ENCODE peak calls at places on chromosome 19, in eight cellular contexts. S, Y, E, T, A, D, Z and I are unnamed samples.

GRCh38 chr19:20247016-20247683 is 80.1 kb downstream of the ZNF486 start:
- DNase-seq in S (peak; percentile 53), Y (peak; percentile 17), E (no peak), T (peak; percentile 79), A (peak; percentile 82), D (peak; percentile 38), Z (no peak), I (peak; percentile 27)

GRCh38 chr19:40663712-40664692 is 26.4 kb downstream of the NUMBL start:
- DNase-seq in S (no peak), Y (no peak), E (no peak), T (no peak), A (peak; percentile 45), D (no peak), Z (no peak), I (peak; percentile 41)

GRCh38 chr19:28424662-28425430 is 788.1 kb downstream of the UQCRFS1 start:
- DNase-seq in S (no peak), Y (no peak), E (no peak), T (no peak), A (peak; percentile 59), D (peak; percentile 10), Z (no peak), I (no peak)

GRCh38 chr19:49272204-49272603 is 52.8 kb downstream of the SLC6A16 start:
- DNase-seq in S (no peak), Y (peak; percentile 22), E (no peak), T (no peak), A (no peak), D (peak; percentile 31), Z (no peak), I (no peak)

GRCh38 chr19:48656840-48657474 is 11.0 kb upstream of the CA11 start:
- DNase-seq in S (no peak), Y (peak; percentile 93), E (no peak), T (no peak), A (peak; percentile 87), D (peak; percentile 76), Z (no peak), I (no peak)

GRCh38 chr19:40744554-40745401 is 5.5 kb downstream of the ACTMAP start:
- DNase-seq in S (peak; percentile 77), Y (no peak), E (no peak), T (no peak), A (peak; percentile 80), D (no peak), Z (no peak), I (no peak)

GRCh38 chr19:42563352-42564210 is 31.1 kb downstream of the CEACAM8 start:
- DNase-seq in S (no peak), Y (peak; percentile 36), E (no peak), T (no peak), A (peak; percentile 76), D (peak; percentile 60), Z (no peak), I (peak; percentile 34)

GRCh38 chr19:41997121-41997850 is 3.3 kb upstream of the ATP1A3 start:
- DNase-seq in S (no peak), Y (peak; percentile 27), E (no peak), T (peak; percentile 51), A (peak; percentile 76), D (peak; percentile 47), Z (no peak), I (peak; percentile 70)

GRCh38 chr19:50359432-50359818 is 6.0 kb downstream of the NAPSA start:
- DNase-seq in S (no peak), Y (no peak), E (no peak), T (no peak), A (no peak), D (no peak), Z (no peak), I (no peak)

GRCh38 chr19:50352242-50352641 is 13.2 kb downstream of the NAPSA start:
- DNase-seq in S (no peak), Y (no peak), E (no peak), T (no peak), A (no peak), D (no peak), Z (no peak), I (no peak)

GRCh38 chr19:50357178-50358100 is 8.0 kb downstream of the NAPSA start:
- DNase-seq in S (peak; percentile 82), Y (peak; percentile 46), E (peak; percentile 86), T (peak; percentile 87), A (peak; percentile 58), D (peak; percentile 69), Z (peak; percentile 87), I (peak; percentile 91)

GRCh38 chr19:50358483-50359431 is 6.7 kb downstream of the NAPSA start:
- DNase-seq in S (peak; percentile 57), Y (peak; percentile 51), E (peak; percentile 82), T (peak; percentile 89), A (no peak), D (peak; percentile 69), Z (peak; percentile 78), I (peak; percentile 92)

GRCh38 chr19:50356691-50357177 is 8.7 kb downstream of the NAPSA start:
- DNase-seq in S (no peak), Y (no peak), E (no peak), T (no peak), A (no peak), D (no peak), Z (no peak), I (no peak)
- H3K27ac ChIP-seq in S (no peak overlapping the region), Y (no peak overlapping the region), E (no peak overlapping the region), T (no peak overlapping the region), A (no peak overlapping the region), D (no peak overlapping the region), Z (peak overlapping the region; percentile 79), I (no peak overlapping the region)

DNA sequence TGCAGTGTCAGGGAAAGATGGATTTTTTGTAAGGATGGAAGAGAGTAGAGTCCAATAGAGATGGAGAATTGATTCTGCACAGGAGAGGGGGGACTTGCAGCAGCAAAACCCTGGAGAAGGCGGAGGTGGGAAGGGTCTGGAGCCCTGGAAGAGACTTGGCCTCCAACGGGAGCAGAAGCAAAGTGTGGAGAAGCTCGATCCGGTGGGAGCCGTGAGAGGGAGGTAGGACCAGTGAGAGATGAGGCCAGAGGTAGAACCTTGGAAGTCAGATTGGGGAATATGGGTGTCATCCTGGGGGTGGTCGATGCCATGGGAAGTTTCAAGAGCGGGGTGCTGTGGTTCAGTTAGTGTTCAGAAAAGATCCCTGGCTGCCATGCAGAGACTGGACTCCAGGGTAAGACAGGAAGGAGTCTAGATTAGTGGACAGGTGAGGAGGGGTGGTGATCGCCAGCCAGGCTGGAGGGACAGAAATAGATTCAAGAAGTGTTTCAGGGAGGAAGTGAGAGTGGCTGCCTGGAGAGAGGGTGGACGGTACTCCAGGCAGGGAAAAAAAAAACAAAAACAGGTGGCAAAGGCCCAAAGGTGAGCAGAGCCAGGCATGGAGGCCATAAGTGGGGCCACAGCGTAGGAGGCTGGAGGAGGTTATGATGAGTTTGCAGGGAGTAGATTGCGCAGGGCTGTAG is 2.6 kb downstream of the PPP5C start:
- DNase-seq in S (no peak), Y (no peak), E (peak; percentile 30), T (no peak), A (no peak), D (no peak), Z (no peak), I (no peak)
- H3K4me1 ChIP-seq in S (peaks cover 35% of the 10 kb centered on the region), Y (peaks cover 25% of the 10 kb centered on the region), E (peaks cover 2% of the 10 kb centered on the region), T (peaks cover 19% of the 10 kb centered on the region), A (peaks cover 6% of the 10 kb centered on the region), D (peaks cover 13% of the 10 kb centered on the region), Z (peaks cover 45% of the 10 kb centered on the region), I (peaks cover 33% of the 10 kb centered on the region)

GRCh38 chr19:11849264-11849615 is 714 bp downstream of the ZNF439 start:
- DNase-seq in S (no peak), Y (peak; percentile 9), E (no peak), T (no peak), A (no peak), D (no peak), Z (no peak), I (no peak)

GRCh38 chr19:11848594-11849263 is at the start of gene ZNF439:
- DNase-seq in S (peak; percentile 93), Y (peak; percentile 72), E (peak; percentile 95), T (peak; percentile 91), A (peak; percentile 68), D (peak; percentile 83), Z (peak; percentile 95), I (peak; percentile 93)

GRCh38 chr19:11853358-11853757 is 4.8 kb downstream of the ZNF439 start:
- DNase-seq in S (no peak), Y (no peak), E (no peak), T (no peak), A (no peak), D (no peak), Z (no peak), I (no peak)

GRCh38 chr19:11843741-11844140 is 4.8 kb upstream of the ZNF439 start:
- DNase-seq in S (no peak), Y (no peak), E (no peak), T (no peak), A (no peak), D (no peak), Z (no peak), I (no peak)

DNA sequence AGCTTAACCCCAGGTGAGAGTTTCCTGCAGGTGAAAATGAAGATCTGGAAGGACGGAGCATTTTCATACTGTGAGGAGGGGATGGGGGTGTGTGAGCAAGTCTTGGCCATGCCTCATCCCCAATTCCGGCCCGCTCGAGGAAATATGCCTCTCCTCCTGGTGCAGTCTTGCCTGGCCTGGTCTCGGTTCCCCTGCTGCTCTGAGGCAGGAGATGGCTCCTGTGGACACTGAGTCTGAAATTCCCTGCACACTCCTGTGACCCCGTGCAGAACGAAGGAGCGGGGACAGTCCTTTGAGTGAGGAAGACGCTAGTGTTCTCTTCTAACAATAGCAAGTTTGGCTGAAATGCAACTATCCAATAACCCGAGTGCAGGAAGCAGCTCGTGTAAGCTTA is 329 bp upstream of the ZNF439 start:
- DNase-seq in S (no peak), Y (no peak), E (no peak), T (no peak), A (no peak), D (no peak), Z (no peak), I (peak; percentile 45)
- H3K27ac ChIP-seq in S (peak overlapping the region; percentile 81), Y (no peak overlapping the region), E (no peak overlapping the region), T (no peak overlapping the region), A (no peak overlapping the region), D (no peak overlapping the region), Z (peak overlapping the region; percentile 74), I (no peak overlapping the region)

GRCh38 chr19:16303755-16304154 is 20.9 kb upstream of the KLF2 start:
- DNase-seq in S (no peak), Y (no peak), E (peak; percentile 75), T (peak; percentile 79), A (no peak), D (peak; percentile 81), Z (no peak), I (no peak)

GRCh38 chr19:16306728-16307402 is 17.8 kb upstream of the KLF2 start:
- DNase-seq in S (no peak), Y (no peak), E (no peak), T (no peak), A (no peak), D (no peak), Z (no peak), I (no peak)

GRCh38 chr19:16308081-16308480 is 16.5 kb upstream of the KLF2 start:
- DNase-seq in S (no peak), Y (no peak), E (no peak), T (no peak), A (no peak), D (no peak), Z (no peak), I (no peak)

GRCh38 chr19:16309653-16310052 is 15.0 kb upstream of the KLF2 start:
- DNase-seq in S (no peak), Y (no peak), E (no peak), T (no peak), A (no peak), D (no peak), Z (no peak), I (no peak)
- H3K4me1 ChIP-seq in S (no peaks in the 10 kb centered on the region), Y (no peaks in the 10 kb centered on the region), E (no peaks in the 10 kb centered on the region), T (peaks cover 2% of the 10 kb centered on the region), A (no peaks in the 10 kb centered on the region), D (no peaks in the 10 kb centered on the region), Z (peaks cover 10% of the 10 kb centered on the region), I (no peaks in the 10 kb centered on the region)

GRCh38 chr19:34310494-34310981 is 54.5 kb upstream of the GPI start:
- DNase-seq in S (no peak), Y (no peak), E (no peak), T (no peak), A (no peak), D (no peak), Z (no peak), I (no peak)
- H3K27ac ChIP-seq in S (no peak overlapping the region), Y (no peak overlapping the region), E (no peak overlapping the region), T (no peak overlapping the region), A (no peak overlapping the region), D (no peak overlapping the region), Z (peak overlapping the region; percentile 47), I (no peak overlapping the region)